ENCODE peak calls at places on chromosome 14, in six cellular contexts. A is prostate gland, Z is transverse colon, U is T-cell, R is uterus, W is cardiac fibroblast. J is an unnamed sample.

GRCh38 chr14:54776361-54777001 is 126.1 kb downstream of the GCH1 start:
- DNase-seq in A (no peak), Z (peak; percentile 48), U (peak; percentile 12), R (no peak), W (peak; percentile 56), J (no peak)

GRCh38 chr14:105178868-105179140 is 2.3 kb downstream of the NUDT14 start:
- DNase-seq in A (no peak), Z (no peak), U (no peak), R (no peak), W (no peak), J (no peak)

GRCh38 chr14:60757617-60758016 is 23.1 kb downstream of the MNAT1 start:
- DNase-seq in A (no peak), Z (no peak), U (no peak), R (no peak), W (peak; percentile 84), J (no peak)

GRCh38 chr14:24194873-24195185 is 412 bp downstream of the TM9SF1 start:
- DNase-seq in A (no peak), Z (no peak), U (no peak), R (no peak), W (no peak), J (no peak)

GRCh38 chr14:81164167-81164774 is 56.5 kb downstream of the GTF2A1 start:
- DNase-seq in A (peak; percentile 16), Z (peak; percentile 49), U (no peak), R (peak; percentile 77), W (peak; percentile 82), J (peak; percentile 4)

GRCh38 chr14:105060751-105061427 is 4.3 kb downstream of the GPR132 start:
- DNase-seq in A (no peak), Z (peak; percentile 54), U (peak; percentile 16), R (no peak), W (no peak), J (no peak)

GRCh38 chr14:104360522-104360921 is 219.0 kb upstream of the C14orf180 start:
- DNase-seq in A (no peak), Z (no peak), U (no peak), R (no peak), W (no peak), J (no peak)

GRCh38 chr14:105333020-105333490 is 18.5 kb downstream of the PACS2 start:
- DNase-seq in A (no peak), Z (no peak), U (no peak), R (no peak), W (no peak), J (no peak)

GRCh38 chr14:34171431-34171830 is 220.6 kb upstream of the EGLN3 start:
- DNase-seq in A (no peak), Z (no peak), U (no peak), R (no peak), W (no peak), J (no peak)

GRCh38 chr14:60058087-60058486 is 33.6 kb upstream of the PCNX4 start:
- DNase-seq in A (no peak), Z (no peak), U (no peak), R (no peak), W (no peak), J (no peak)

GRCh38 chr14:97978336-97978735 is 1181.2 kb downstream of the VRK1 start:
- DNase-seq in A (peak; percentile 72), Z (peak; percentile 78), U (peak; percentile 62), R (peak; percentile 80), W (peak; percentile 7), J (peak; percentile 64)

GRCh38 chr14:37230551-37231194 is 32.9 kb downstream of the MIPOL1 start:
- DNase-seq in A (peak; percentile 50), Z (no peak), U (no peak), R (no peak), W (peak; percentile 83), J (no peak)

GRCh38 chr14:73802431-73803188 is 49.0 kb upstream of the PTGR2 start:
- DNase-seq in A (peak; percentile 68), Z (peak; percentile 70), U (no peak), R (no peak), W (no peak), J (no peak)

GRCh38 chr14:33647385-33647786 is 303.5 kb downstream of the EGLN3 start:
- DNase-seq in A (no peak), Z (no peak), U (no peak), R (no peak), W (peak; percentile 99), J (no peak)

GRCh38 chr14:53408175-53408879 is 255.2 kb upstream of the DDHD1 start:
- DNase-seq in A (no peak), Z (no peak), U (no peak), R (no peak), W (no peak), J (no peak)

GRCh38 chr14:36827861-36828260 is 166.2 kb downstream of the PAX9 start:
- DNase-seq in A (no peak), Z (no peak), U (no peak), R (no peak), W (no peak), J (no peak)

GRCh38 chr14:104092931-104093365 is 7.4 kb downstream of the ASPG start:
- DNase-seq in A (no peak), Z (no peak), U (no peak), R (no peak), W (no peak), J (no peak)

GRCh38 chr14:35366521-35366976 is 38.0 kb downstream of the NFKBIA start:
- DNase-seq in A (no peak), Z (no peak), U (no peak), R (no peak), W (no peak), J (no peak)

J was measured in effector CD4-positive, alpha-beta T cell.